ENCODE peak calls at places on chromosome 18, in eight cellular contexts. P is astrocyte, I is right lobe of liver, N is osteoblast, O is A549, S is lung, A is heart left ventricle, Y is neural progenitor cell. U is an unnamed sample.
A peak's percentile ranks its signal among the peaks of the same experiment; 100 is the strongest.

GRCh38 chr18:47283476-47283875 is 32.0 kb upstream of the SKOR2 start:
- DNase-seq in P (peak; percentile 1), I (no peak), N (no peak), O (peak; percentile 38), S (no peak), A (no peak), Y (peak; percentile 56), U (peak; percentile 20)

GRCh38 chr18:28529644-28530043 is 352.7 kb upstream of the CDH2 start:
- DNase-seq in P (no peak), I (no peak), N (no peak), O (no peak), S (no peak), A (no peak), Y (no peak), U (no peak)

GRCh38 chr18:36758001-36758400 is 70.8 kb downstream of the TPGS2 start:
- DNase-seq in P (peak; percentile 35), I (no peak), N (no peak), O (no peak), S (no peak), A (no peak), Y (no peak), U (no peak)

GRCh38 chr18:32386466-32386865 is 84.2 kb downstream of the GAREM1 start:
- DNase-seq in P (no peak), I (no peak), N (no peak), O (no peak), S (no peak), A (no peak), Y (no peak), U (no peak)

GRCh38 chr18:28837100-28837499 is 660.2 kb upstream of the CDH2 start:
- DNase-seq in P (no peak), I (no peak), N (no peak), O (no peak), S (no peak), A (no peak), Y (no peak), U (no peak)

GRCh38 chr18:4870177-4870773 is 326.8 kb downstream of the AKAIN1 start:
- DNase-seq in P (no peak), I (no peak), N (no peak), O (no peak), S (no peak), A (no peak), Y (no peak), U (no peak)

GRCh38 chr18:80009661-80010550 is 21.5 kb upstream of the TXNL4A start:
- DNase-seq in P (peak; percentile 98), I (no peak), N (peak; percentile 98), O (peak; percentile 82), S (peak; percentile 56), A (peak; percentile 81), Y (no peak), U (peak; percentile 93)

GRCh38 chr18:41391616-41392610 is 563.1 kb upstream of the PIK3C3 start:
- DNase-seq in P (peak; percentile 60), I (no peak), N (peak; percentile 46), O (peak; percentile 48), S (no peak), A (peak; percentile 7), Y (peak; percentile 85), U (peak; percentile 59)

GRCh38 chr18:79584491-79585394 is 94.9 kb upstream of the CTDP1 start:
- DNase-seq in P (no peak), I (peak; percentile 41), N (peak; percentile 63), O (no peak), S (no peak), A (peak; percentile 12), Y (no peak), U (no peak)

GRCh38 chr18:5630057-5630765 is 86.4 kb upstream of the EPB41L3 start:
- DNase-seq in P (no peak), I (peak; percentile 77), N (no peak), O (peak; percentile 25), S (peak; percentile 84), A (peak; percentile 69), Y (peak; percentile 93), U (no peak)

GRCh38 chr18:44637210-44638051 is 43.3 kb upstream of the SETBP1 start:
- DNase-seq in P (peak; percentile 74), I (no peak), N (no peak), O (peak; percentile 28), S (no peak), A (no peak), Y (peak; percentile 7), U (no peak)

GRCh38 chr18:78240091-78240490 is 739.5 kb upstream of the SALL3 start:
- DNase-seq in P (no peak), I (no peak), N (no peak), O (no peak), S (no peak), A (no peak), Y (peak; percentile 48), U (no peak)

GRCh38 chr18:2916184-2916583 is 69.4 kb downstream of the EMILIN2 start:
- DNase-seq in P (no peak), I (no peak), N (no peak), O (no peak), S (no peak), A (no peak), Y (no peak), U (no peak)

GRCh38 chr18:73728657-73729056 is 419.0 kb downstream of the FBXO15 start:
- DNase-seq in P (no peak), I (no peak), N (no peak), O (no peak), S (no peak), A (no peak), Y (peak; percentile 17), U (no peak)

DNA sequence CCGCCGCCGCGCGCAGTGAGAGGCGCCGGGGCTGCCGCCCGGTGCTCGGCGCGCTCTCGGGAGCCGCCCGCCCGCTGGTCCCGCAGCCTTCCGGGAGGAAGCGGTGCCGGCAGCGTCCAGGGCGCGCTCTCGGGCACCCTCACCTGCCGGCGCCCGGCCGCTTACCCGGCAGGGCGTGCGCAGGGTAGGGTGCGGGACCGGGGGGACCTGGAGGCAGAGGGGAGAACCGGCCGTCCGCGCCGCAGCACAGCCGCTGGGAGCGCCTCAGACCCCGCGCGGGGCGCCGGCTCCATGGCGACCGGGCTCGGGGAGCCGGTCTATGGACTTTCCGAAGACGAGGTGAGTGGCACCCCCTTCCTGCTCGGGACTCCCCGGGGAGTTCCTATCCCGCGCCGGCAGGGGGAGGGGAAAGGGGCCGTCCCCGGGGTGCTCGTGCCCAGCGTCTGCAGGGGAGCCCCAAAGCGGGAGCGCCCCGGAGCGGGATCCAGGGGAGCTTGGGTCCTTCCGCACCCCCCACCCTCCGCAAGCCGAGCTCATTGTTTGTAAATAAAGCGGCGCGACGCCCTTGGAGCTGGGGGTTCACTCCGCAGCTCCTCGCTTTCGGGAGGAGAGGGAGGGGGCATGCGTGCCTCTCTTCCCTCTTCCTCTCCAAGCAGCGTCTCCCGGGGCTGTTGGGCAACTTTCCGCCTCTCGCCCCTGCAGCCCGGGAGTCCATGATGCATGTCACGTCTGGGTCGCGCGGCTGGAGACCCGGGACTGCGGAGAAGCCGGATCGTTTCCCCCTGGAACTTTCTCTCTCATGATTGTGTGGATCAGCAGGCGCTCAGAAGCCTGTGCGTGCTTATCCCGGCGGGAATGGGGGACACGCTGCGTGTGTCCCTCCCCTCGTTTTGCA is 591 bp downstream of the NEDD4L start:
- DNase-seq in P (no peak), I (peak; percentile 66), N (peak; percentile 83), O (peak; percentile 41), S (peak; percentile 45), A (peak; percentile 15), Y (peak; percentile 70), U (no peak)
- TF ChIP-seq CTCF in P (no peak), I (no peak), N (no peak), O (no peak), S (no peak), A (peak; percentile 5), Y (no peak), U (no peak)

GRCh38 chr18:65750421-65751144 is at the start of gene CDH7:
- DNase-seq in P (no peak), I (no peak), N (peak; percentile 27), O (no peak), S (no peak), A (no peak), Y (peak; percentile 74), U (no peak)
- H3K4me3 ChIP-seq in P (peak within 1 kb of the TSS; percentile 39), I (no peak within 1 kb of the TSS), N (no peak within 1 kb of the TSS), O (peak within 1 kb of the TSS; percentile 38), S (peak within 1 kb of the TSS; percentile 24), A (peak within 1 kb of the TSS; percentile 17), Y (peak within 1 kb of the TSS; percentile 91), U (peak within 1 kb of the TSS; percentile 57)

DNA sequence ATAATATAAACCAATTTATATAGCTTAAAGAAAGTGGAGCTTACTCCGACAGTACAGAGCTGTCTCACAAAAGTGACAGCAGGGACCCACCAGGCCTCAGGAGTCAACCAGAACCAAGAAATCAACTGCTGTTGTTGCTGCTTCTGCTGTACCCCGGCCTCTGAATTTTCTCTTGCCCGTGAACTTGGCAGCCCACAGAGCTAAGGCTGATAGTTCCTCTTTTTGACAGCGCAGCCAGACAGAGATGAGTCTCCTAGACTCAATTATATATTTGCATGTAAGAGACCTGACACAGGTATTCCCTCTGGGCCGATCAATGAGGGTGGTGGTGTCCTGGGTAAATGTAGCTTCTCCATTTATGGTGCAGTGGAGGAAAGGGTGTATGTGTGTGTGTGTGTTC is 109.4 kb downstream of the KCTD1 start:
- DNase-seq in P (no peak), I (no peak), N (no peak), O (no peak), S (no peak), A (no peak), Y (no peak), U (no peak)
- H3K27ac ChIP-seq in P (no peak overlapping the region), I (no peak overlapping the region), N (no peak overlapping the region), O (no peak overlapping the region), S (no peak overlapping the region), A (no peak overlapping the region), Y (no peak overlapping the region), U (no peak overlapping the region)

GRCh38 chr18:12044591-12044990 is 49.1 kb upstream of the ANKRD62 start:
- DNase-seq in P (peak; percentile 71), I (no peak), N (no peak), O (no peak), S (no peak), A (no peak), Y (no peak), U (no peak)

GRCh38 chr18:12043811-12044210 is 49.8 kb upstream of the ANKRD62 start:
- DNase-seq in P (no peak), I (no peak), N (no peak), O (no peak), S (no peak), A (no peak), Y (no peak), U (no peak)

GRCh38 chr18:12046751-12047335 is 46.8 kb upstream of the ANKRD62 start:
- DNase-seq in P (no peak), I (no peak), N (no peak), O (no peak), S (no peak), A (no peak), Y (peak; percentile 45), U (no peak)

GRCh38 chr18:12048010-12048826 is 45.4 kb upstream of the ANKRD62 start:
- DNase-seq in P (no peak), I (no peak), N (no peak), O (no peak), S (peak; percentile 21), A (no peak), Y (no peak), U (no peak)

DNA sequence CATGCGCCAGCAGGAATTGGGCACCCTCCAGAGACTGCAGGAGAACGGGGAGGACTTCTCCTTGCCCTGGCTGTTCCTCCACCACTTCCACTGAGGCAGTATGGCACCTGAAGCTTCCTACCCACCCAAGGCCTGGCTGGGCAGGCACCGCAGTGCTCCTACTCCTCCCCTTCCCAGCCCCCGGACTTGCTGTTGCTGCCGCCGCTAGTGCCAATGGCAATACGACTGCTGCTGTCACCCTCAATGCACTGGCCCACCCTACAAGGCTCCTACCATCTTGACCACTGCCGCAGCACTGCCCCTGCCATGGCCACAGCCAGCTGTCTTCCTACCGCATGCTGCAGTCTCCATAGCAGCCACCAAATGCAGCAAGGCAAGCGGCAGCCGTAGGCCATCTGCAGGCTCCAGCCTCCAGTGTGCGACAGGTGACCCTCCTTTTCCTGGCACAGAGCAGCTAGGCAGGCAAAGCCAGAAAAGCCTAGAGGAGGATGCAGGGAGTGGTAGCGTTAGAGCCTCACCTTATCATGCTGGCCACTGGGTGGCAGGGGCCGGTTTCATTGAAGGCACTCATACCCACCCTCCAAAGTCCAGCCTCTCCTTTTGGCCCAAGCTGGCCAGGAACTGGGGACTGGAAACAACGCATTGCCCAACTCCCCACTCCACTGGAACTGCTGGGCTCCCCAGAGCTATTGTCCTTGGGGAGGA is 47.4 kb upstream of the ANKRD62 start:
- DNase-seq in P (no peak), I (no peak), N (no peak), O (no peak), S (peak; percentile 25), A (no peak), Y (no peak), U (no peak)
- TF ChIP-seq CTCF in P (no peak), I (no peak), N (no peak), O (no peak), S (no peak), A (no peak), Y (no peak), U (no peak)

U was measured in brain microvascular endothelial cell.